ENCODE peak calls at places on chromosomes 4 and X, in ten cellular contexts. I, V, W, J, C, K, Y, G, X and Q are unnamed samples.

GRCh38 chr4:177448850-177449249 is 6.6 kb upstream of the AGA start:
- DNase-seq in I (no peak), V (no peak), W (no peak), J (no peak), C (no peak), K (no peak), Y (no peak), G (no peak), X (peak), Q (peak)

GRCh38 chr4:6470502-6471302 is 1.7 kb downstream of the PPP2R2C start:
- DNase-seq in I (peak), V (peak), W (peak), J (peak), C (peak), K (no peak), Y (no peak), G (no peak), X (peak), Q (peak)

GRCh38 chr4:65050786-65051185 is 619.5 kb downstream of the EPHA5 start:
- DNase-seq in I (no peak), V (no peak), W (no peak), J (no peak), C (no peak), K (no peak), Y (no peak), G (no peak), X (no peak), Q (no peak)

GRCh38 chrX:68571292-68572256 is 72.7 kb downstream of the YIPF6 start:
- DNase-seq in I (no peak), V (no peak), W (peak), J (no peak), C (no peak), K (peak), Y (no peak), G (no peak), X (peak), Q (peak)

GRCh38 chr4:3042226-3042625 is 32.1 kb downstream of the HTT-AS start:
- DNase-seq in I (no peak), V (no peak), W (no peak), J (no peak), C (no peak), K (no peak), Y (no peak), G (no peak), X (no peak), Q (no peak)

GRCh38 chr4:34720563-34720962 is 1523.8 kb downstream of the ARAP2 start:
- DNase-seq in I (peak), V (no peak), W (peak), J (no peak), C (no peak), K (peak), Y (no peak), G (no peak), X (peak), Q (peak)

GRCh38 chr4:20287246-20287645 is 35.5 kb downstream of the SLIT2 start:
- DNase-seq in I (no peak), V (no peak), W (peak), J (no peak), C (no peak), K (no peak), Y (no peak), G (no peak), X (no peak), Q (no peak)

GRCh38 chr4:3276961-3277360 is 15.9 kb upstream of the RGS12 start:
- DNase-seq in I (no peak), V (no peak), W (no peak), J (no peak), C (no peak), K (no peak), Y (no peak), G (no peak), X (peak), Q (peak)

GRCh38 chr4:159117968-159118367 is 15.1 kb downstream of the RAPGEF2 start:
- DNase-seq in I (no peak), V (no peak), W (peak), J (no peak), C (no peak), K (no peak), Y (no peak), G (no peak), X (no peak), Q (no peak)

GRCh38 chr4:168070903-168071302 is 21.4 kb upstream of the ANXA10 start:
- DNase-seq in I (no peak), V (no peak), W (peak), J (no peak), C (no peak), K (no peak), Y (no peak), G (no peak), X (peak), Q (peak)

GRCh38 chr4:101288365-101289145 is 58.8 kb downstream of the PPP3CA start:
- DNase-seq in I (no peak), V (no peak), W (no peak), J (no peak), C (no peak), K (no peak), Y (no peak), G (no peak), X (peak), Q (peak)

GRCh38 chr4:159077702-159078495 is 25.0 kb upstream of the RAPGEF2 start:
- DNase-seq in I (no peak), V (no peak), W (peak), J (no peak), C (no peak), K (peak), Y (no peak), G (peak), X (no peak), Q (no peak)

GRCh38 chr4:151532001-151532708 is 123.2 kb downstream of the FHIP1A start:
- DNase-seq in I (no peak), V (no peak), W (no peak), J (no peak), C (no peak), K (no peak), Y (no peak), G (no peak), X (no peak), Q (no peak)

GRCh38 chr4:100357542-100357941 is 160.3 kb downstream of the EMCN start:
- DNase-seq in I (no peak), V (no peak), W (peak), J (no peak), C (no peak), K (no peak), Y (no peak), G (no peak), X (peak), Q (no peak)

GRCh38 chrX:70043685-70044084 is 6.1 kb downstream of the AWAT2 start:
- DNase-seq in I (no peak), V (no peak), W (no peak), J (no peak), C (no peak), K (no peak), Y (no peak), G (no peak), X (no peak), Q (no peak)

GRCh38 chr4:55791666-55792065 is 27.9 kb upstream of the EXOC1L start:
- DNase-seq in I (no peak), V (no peak), W (peak), J (no peak), C (no peak), K (no peak), Y (no peak), G (no peak), X (peak), Q (peak)

GRCh38 chr4:168174308-168174707 is 82.0 kb downstream of the ANXA10 start:
- DNase-seq in I (no peak), V (no peak), W (no peak), J (no peak), C (no peak), K (no peak), Y (no peak), G (no peak), X (no peak), Q (no peak)

GRCh38 chrX:14039344-14039743 is 9.7 kb upstream of the GEMIN8 start:
- DNase-seq in I (peak), V (no peak), W (peak), J (peak), C (no peak), K (peak), Y (no peak), G (peak), X (peak), Q (peak)

GRCh38 chr4:168886361-168886760 is 123.7 kb downstream of the CBR4 start:
- DNase-seq in I (no peak), V (no peak), W (peak), J (no peak), C (no peak), K (no peak), Y (no peak), G (no peak), X (peak), Q (peak)

GRCh38 chr4:158873795-158874359 is 105.1 kb downstream of the FNIP2 start:
- DNase-seq in I (no peak), V (no peak), W (peak), J (no peak), C (no peak), K (no peak), Y (no peak), G (no peak), X (peak), Q (peak)

GRCh38 chrX:100076031-100076430 is 334.0 kb downstream of the PCDH19 start:
- DNase-seq in I (no peak), V (no peak), W (no peak), J (no peak), C (no peak), K (no peak), Y (no peak), G (no peak), X (no peak), Q (no peak)

GRCh38 chr4:48403358-48403757 is 62.0 kb downstream of the SLAIN2 start:
- DNase-seq in I (no peak), V (no peak), W (no peak), J (no peak), C (no peak), K (no peak), Y (no peak), G (no peak), X (no peak), Q (no peak)

GRCh38 chrX:46279925-46280313 is 265.3 kb downstream of the ZNF674 start:
- DNase-seq in I (no peak), V (no peak), W (peak), J (no peak), C (no peak), K (no peak), Y (no peak), G (no peak), X (peak), Q (peak)

GRCh38 chr4:182042945-182043344 is 200.3 kb upstream of the TENM3 start:
- DNase-seq in I (no peak), V (no peak), W (peak), J (no peak), C (no peak), K (no peak), Y (no peak), G (no peak), X (peak), Q (no peak)

GRCh38 chr4:83219344-83219990 is 65.1 kb downstream of the COQ2 start:
- DNase-seq in I (no peak), V (no peak), W (peak), J (peak), C (no peak), K (peak), Y (no peak), G (peak), X (peak), Q (no peak)

GRCh38 chrX:13764765-13765164 is 30.2 kb downstream of the OFD1 start:
- DNase-seq in I (peak), V (no peak), W (no peak), J (peak), C (no peak), K (no peak), Y (no peak), G (no peak), X (peak), Q (peak)

GRCh38 chr4:73653695-73654106 is 33.5 kb upstream of the RASSF6 start:
- DNase-seq in I (peak), V (no peak), W (peak), J (peak), C (no peak), K (peak), Y (no peak), G (peak), X (peak), Q (peak)

GRCh38 chr4:73281982-73282381 is 23.4 kb upstream of the ANKRD17 start:
- DNase-seq in I (no peak), V (no peak), W (no peak), J (no peak), C (no peak), K (no peak), Y (no peak), G (no peak), X (no peak), Q (no peak)

GRCh38 chrX:41441934-41442823 is 5.0 kb upstream of the NYX start:
- DNase-seq in I (peak), V (peak), W (peak), J (peak), C (peak), K (peak), Y (peak), G (peak), X (peak), Q (peak)

GRCh38 chr4:126405369-126405982 is 1090.7 kb downstream of the FAT4 start:
- DNase-seq in I (peak), V (no peak), W (peak), J (no peak), C (no peak), K (peak), Y (no peak), G (no peak), X (peak), Q (peak)

GRCh38 chr4:173243321-173243720 is 74.7 kb downstream of the GALNT7 start:
- DNase-seq in I (no peak), V (no peak), W (peak), J (no peak), C (no peak), K (no peak), Y (no peak), G (no peak), X (peak), Q (peak)

GRCh38 chr4:89929425-89930272 is 35.0 kb downstream of the MMRN1 start:
- DNase-seq in I (no peak), V (no peak), W (peak), J (no peak), C (no peak), K (peak), Y (no peak), G (no peak), X (peak), Q (peak)

GRCh38 chr4:75142850-75143249 is 209.9 kb downstream of the PARM1 start:
- DNase-seq in I (no peak), V (no peak), W (no peak), J (no peak), C (no peak), K (peak), Y (no peak), G (no peak), X (peak), Q (no peak)

GRCh38 chr4:163332526-163333405 is at the start of gene NPY1R:
- DNase-seq in I (peak), V (peak), W (peak), J (peak), C (peak), K (peak), Y (peak), G (peak), X (peak), Q (peak)

GRCh38 chr4:104425003-104425402 is 69.7 kb downstream of the CXXC4 start:
- DNase-seq in I (no peak), V (no peak), W (no peak), J (peak), C (no peak), K (no peak), Y (no peak), G (no peak), X (no peak), Q (no peak)

GRCh38 chr4:157896726-157897125 is 276.1 kb downstream of the GASK1B start:
- DNase-seq in I (no peak), V (no peak), W (no peak), J (no peak), C (no peak), K (no peak), Y (no peak), G (no peak), X (no peak), Q (no peak)

GRCh38 chrX:48597353-48598264 is at the start of gene WDR13:
- DNase-seq in I (peak), V (peak), W (peak), J (peak), C (peak), K (peak), Y (peak), G (peak), X (peak), Q (peak)

GRCh38 chrX:40581333-40581910 is 652 bp downstream of the ATP6AP2 start:
- DNase-seq in I (no peak), V (no peak), W (peak), J (no peak), C (no peak), K (no peak), Y (no peak), G (no peak), X (peak), Q (peak)

GRCh38 chr4:143335979-143336827 is 473 bp upstream of the GAB1 start:
- DNase-seq in I (peak), V (peak), W (peak), J (peak), C (peak), K (peak), Y (peak), G (peak), X (peak), Q (peak)
- TF ChIP-seq CTCF in I (peak), V (no peak), W (no peak), J (no peak), C (no peak), K (no peak), Y (no peak), G (no peak), X (no peak), Q (peak)

GRCh38 chr4:112327950-112328349 is 30.8 kb downstream of the ALPK1 start:
- DNase-seq in I (peak), V (no peak), W (peak), J (no peak), C (no peak), K (peak), Y (no peak), G (peak), X (peak), Q (peak)
- TF ChIP-seq CTCF in I (peak), V (peak), W (peak), J (peak), C (peak), K (peak), Y (no peak), G (peak), X (peak), Q (peak)

GRCh38 chr4:133137571-133137970 is 11.5 kb upstream of the PCDH10 start:
- DNase-seq in I (no peak), V (no peak), W (no peak), J (no peak), C (no peak), K (no peak), Y (no peak), G (no peak), X (no peak), Q (peak)
- TF ChIP-seq CTCF in I (no peak), V (peak), W (no peak), J (no peak), C (no peak), K (no peak), Y (no peak), G (no peak), X (no peak), Q (peak)

DNA sequence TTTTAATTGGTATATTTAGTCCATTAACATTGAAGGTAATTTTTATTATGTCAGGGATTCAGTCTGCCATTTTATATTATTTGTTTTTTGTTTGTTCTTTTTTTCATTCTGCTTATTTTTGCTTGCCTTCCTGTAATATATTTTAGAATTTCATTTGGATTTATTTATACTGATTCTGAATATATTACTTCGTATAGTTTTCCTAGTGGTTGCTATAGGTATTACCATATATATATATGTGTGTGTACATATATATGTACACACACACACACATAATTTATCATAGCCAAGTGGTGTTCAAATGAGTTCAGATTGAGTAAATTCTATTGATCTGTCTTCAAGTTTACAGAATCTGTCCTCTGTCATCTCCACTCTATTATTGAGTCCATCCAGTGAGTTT is 11.2 kb downstream of the CITED1 start:
- DNase-seq in I (no peak), V (no peak), W (no peak), J (no peak), C (no peak), K (no peak), Y (no peak), G (no peak), X (no peak), Q (no peak)
- TF ChIP-seq CTCF in I (no peak), V (peak), W (no peak), J (no peak), C (no peak), K (no peak), Y (no peak), G (no peak), X (no peak), Q (no peak)

DNA sequence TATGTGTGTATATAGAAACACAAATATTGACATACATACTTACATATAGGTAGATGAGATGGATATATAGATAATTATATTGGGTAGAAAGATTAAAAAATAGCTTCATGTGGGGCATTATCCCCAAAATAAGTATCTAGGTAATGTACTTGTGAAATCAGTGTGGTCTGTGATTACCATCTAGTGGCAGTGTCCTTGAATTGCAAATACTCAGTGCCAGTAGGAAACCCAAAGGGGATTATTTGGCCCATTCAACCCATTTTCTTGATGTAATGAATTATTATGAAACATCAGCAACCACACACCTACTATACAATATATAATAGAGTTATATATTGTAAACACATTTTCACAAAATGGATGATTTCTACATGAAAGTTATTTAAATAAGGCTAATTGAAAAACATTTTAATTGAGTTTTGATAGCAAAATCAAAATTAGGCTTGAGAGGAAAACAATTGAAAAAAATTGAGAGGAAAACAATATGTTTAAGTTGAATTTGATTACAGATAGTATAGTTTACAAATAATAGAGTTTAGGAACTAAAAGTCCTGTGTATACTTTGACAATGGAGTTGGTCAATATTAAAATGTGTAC is 389.4 kb downstream of the GALNTL6 start:
- DNase-seq in I (peak), V (no peak), W (peak), J (no peak), C (no peak), K (peak), Y (no peak), G (peak), X (peak), Q (peak)
- TF ChIP-seq CTCF in I (peak), V (peak), W (peak), J (peak), C (peak), K (peak), Y (no peak), G (peak), X (peak), Q (peak)

DNA sequence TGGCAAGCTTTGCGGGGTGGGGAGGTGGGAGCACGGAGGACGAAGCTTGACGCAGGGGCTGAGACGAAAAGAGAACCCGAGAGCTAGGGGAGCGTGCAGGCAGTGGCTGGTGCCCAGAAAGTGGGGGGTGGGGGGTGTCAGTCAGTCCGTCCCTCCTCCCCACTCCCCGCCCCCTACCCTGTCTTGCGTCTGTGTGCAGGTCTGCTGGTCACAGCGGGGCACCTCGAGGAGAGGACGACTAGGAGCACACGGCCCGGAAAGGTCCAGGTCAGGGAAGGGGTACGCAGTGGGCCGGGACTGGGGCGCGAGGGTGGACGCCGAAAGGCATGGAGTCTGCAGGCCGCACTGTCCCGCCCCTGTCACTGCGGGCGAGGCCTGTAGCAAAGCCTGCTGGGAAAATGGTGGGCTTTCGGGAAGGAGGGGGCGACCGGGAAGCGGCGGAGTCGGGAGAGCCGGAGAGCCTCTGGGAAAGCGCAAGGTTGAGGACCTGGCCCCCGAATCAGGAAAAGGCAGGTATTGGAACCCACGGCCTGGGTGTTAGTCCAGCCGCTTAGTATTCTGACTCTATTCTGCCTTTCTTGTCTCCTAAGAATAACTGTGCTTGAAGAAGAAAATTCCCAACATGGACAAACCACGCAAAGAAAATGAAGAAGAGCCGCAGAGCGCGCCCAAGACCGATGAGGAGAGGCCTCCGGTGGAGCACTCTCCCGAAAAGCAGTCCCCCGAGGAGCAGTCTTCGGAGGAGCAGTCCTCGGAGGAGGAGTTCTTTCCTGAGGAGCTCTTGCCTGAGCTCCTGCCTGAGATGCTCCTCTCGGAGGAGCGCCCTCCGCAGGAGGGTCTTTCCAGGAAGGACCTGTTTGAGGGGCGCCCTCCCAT is 758 bp downstream of the TCEAL1 start:
- DNase-seq in I (peak), V (peak), W (peak), J (peak), C (peak), K (peak), Y (peak), G (peak), X (peak), Q (peak)
- TF ChIP-seq CTCF in I (peak), V (peak), W (peak), J (no peak), C (peak), K (no peak), Y (peak), G (peak), X (peak), Q (peak)